ENCODE peak calls at places on chromosome 6, in eight cellular contexts. Z is neural crest cell, O is epithelial cell of esophagus, E is HCT116, I is thoracic aorta, G is HFF-Myc, P is suprapubic skin, D is K562. S is an unnamed sample.

GRCh38 chr6:87102296-87102695 is 7.4 kb upstream of the CGA start:
- DNase-seq in Z (no peak), O (no peak), E (no peak), I (no peak), G (no peak), P (no peak), D (no peak), S (no peak)

GRCh38 chr6:43123691-43124314 is 47.3 kb upstream of the SRF start:
- DNase-seq in Z (no peak), O (no peak), E (no peak), I (no peak), G (no peak), P (no peak), D (no peak), S (no peak)

GRCh38 chr6:111626446-111626845 is 20.8 kb upstream of the TRAF3IP2 start:
- DNase-seq in Z (no peak), O (no peak), E (no peak), I (no peak), G (no peak), P (no peak), D (no peak), S (no peak)

GRCh38 chr6:16544006-16544405 is 217.3 kb downstream of the ATXN1 start:
- DNase-seq in Z (peak; percentile 23), O (no peak), E (no peak), I (no peak), G (no peak), P (no peak), D (no peak), S (no peak)

GRCh38 chr6:31115941-31116560 is 1.5 kb downstream of the PSORS1C1 start:
- DNase-seq in Z (no peak), O (no peak), E (no peak), I (no peak), G (no peak), P (no peak), D (no peak), S (no peak)

GRCh38 chr6:132598473-132598872 is 8.9 kb upstream of the TAAR5 start:
- DNase-seq in Z (no peak), O (peak; percentile 37), E (peak; percentile 44), I (no peak), G (no peak), P (no peak), D (peak; percentile 22), S (no peak)

GRCh38 chr6:125904871-125905270 is 51.7 kb upstream of the HINT3 start:
- DNase-seq in Z (no peak), O (peak; percentile 98), E (no peak), I (no peak), G (no peak), P (no peak), D (no peak), S (no peak)

GRCh38 chr6:140541288-140541687 is 1166.8 kb upstream of the CITED2 start:
- DNase-seq in Z (no peak), O (peak; percentile 54), E (no peak), I (no peak), G (peak; percentile 29), P (no peak), D (no peak), S (no peak)

GRCh38 chr6:99605911-99606669 is 543 bp upstream of the PRDM13 start:
- DNase-seq in Z (no peak), O (no peak), E (no peak), I (no peak), G (no peak), P (no peak), D (no peak), S (no peak)

GRCh38 chr6:75124085-75124484 is 81.8 kb downstream of the COL12A1 start:
- DNase-seq in Z (no peak), O (no peak), E (no peak), I (no peak), G (no peak), P (no peak), D (no peak), S (no peak)

GRCh38 chr6:18507018-18507415 is 119.9 kb downstream of the RNF144B start:
- DNase-seq in Z (no peak), O (no peak), E (no peak), I (no peak), G (no peak), P (no peak), D (no peak), S (no peak)

GRCh38 chr6:107113460-107114212 is 1.7 kb downstream of the BEND3 start:
- DNase-seq in Z (no peak), O (peak; percentile 14), E (no peak), I (no peak), G (no peak), P (no peak), D (no peak), S (no peak)

GRCh38 chr6:141988327-141988726 is 144.4 kb upstream of the GJE1 start:
- DNase-seq in Z (no peak), O (no peak), E (no peak), I (no peak), G (no peak), P (no peak), D (no peak), S (no peak)

GRCh38 chr6:104711371-104711770 is 148.3 kb downstream of the HACE1 start:
- DNase-seq in Z (no peak), O (peak; percentile 79), E (no peak), I (no peak), G (peak; percentile 50), P (no peak), D (no peak), S (no peak)

GRCh38 chr6:122008105-122009100 is 391.0 kb upstream of the HSF2 start:
- DNase-seq in Z (no peak), O (no peak), E (no peak), I (no peak), G (no peak), P (no peak), D (no peak), S (no peak)

GRCh38 chr6:38209291-38209865 is 389.9 kb downstream of the ZFAND3 start:
- DNase-seq in Z (no peak), O (no peak), E (no peak), I (no peak), G (no peak), P (no peak), D (no peak), S (no peak)

DNA sequence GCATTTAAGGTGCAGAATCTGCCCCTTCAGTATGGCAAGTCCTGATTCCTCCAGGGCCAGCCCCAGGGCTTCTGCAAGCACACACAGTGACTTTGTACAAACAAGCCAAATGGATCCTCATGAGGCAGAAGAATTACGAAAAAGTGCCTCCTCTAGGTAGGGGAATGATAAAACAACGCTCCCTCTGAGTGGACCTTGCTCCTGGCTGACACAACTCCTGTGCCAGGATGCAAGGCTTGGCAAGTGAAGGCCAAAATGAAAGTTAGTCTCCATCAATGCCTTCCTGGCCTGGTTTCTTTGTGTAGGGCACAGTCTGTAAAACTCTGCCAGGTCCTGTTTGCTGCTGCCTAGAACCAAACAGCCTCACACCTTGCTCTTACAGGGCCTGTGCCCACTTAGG is 417.0 kb downstream of the CDC5L start:
- DNase-seq in Z (no peak), O (no peak), E (no peak), I (no peak), G (no peak), P (no peak), D (no peak), S (no peak)
- TF ChIP-seq CTCF in Z (no peak), O (no peak), E (no peak), I (no peak), G (no peak), P (no peak), D (no peak), S (no peak)

GRCh38 chr6:169370054-169370453 is 116.4 kb upstream of the THBS2 start:
- DNase-seq in Z (no peak), O (peak; percentile 52), E (no peak), I (no peak), G (no peak), P (no peak), D (peak; percentile 18), S (no peak)

GRCh38 chr6:169368200-169368599 is 114.6 kb upstream of the THBS2 start:
- DNase-seq in Z (no peak), O (no peak), E (no peak), I (no peak), G (no peak), P (no peak), D (no peak), S (no peak)

GRCh38 chr6:169370666-169371343 is 117.2 kb upstream of the THBS2 start:
- DNase-seq in Z (no peak), O (peak; percentile 14), E (no peak), I (no peak), G (no peak), P (no peak), D (no peak), S (no peak)

GRCh38 chr6:169372616-169373015 is 119.0 kb upstream of the THBS2 start:
- DNase-seq in Z (no peak), O (no peak), E (no peak), I (no peak), G (no peak), P (no peak), D (no peak), S (no peak)

DNA sequence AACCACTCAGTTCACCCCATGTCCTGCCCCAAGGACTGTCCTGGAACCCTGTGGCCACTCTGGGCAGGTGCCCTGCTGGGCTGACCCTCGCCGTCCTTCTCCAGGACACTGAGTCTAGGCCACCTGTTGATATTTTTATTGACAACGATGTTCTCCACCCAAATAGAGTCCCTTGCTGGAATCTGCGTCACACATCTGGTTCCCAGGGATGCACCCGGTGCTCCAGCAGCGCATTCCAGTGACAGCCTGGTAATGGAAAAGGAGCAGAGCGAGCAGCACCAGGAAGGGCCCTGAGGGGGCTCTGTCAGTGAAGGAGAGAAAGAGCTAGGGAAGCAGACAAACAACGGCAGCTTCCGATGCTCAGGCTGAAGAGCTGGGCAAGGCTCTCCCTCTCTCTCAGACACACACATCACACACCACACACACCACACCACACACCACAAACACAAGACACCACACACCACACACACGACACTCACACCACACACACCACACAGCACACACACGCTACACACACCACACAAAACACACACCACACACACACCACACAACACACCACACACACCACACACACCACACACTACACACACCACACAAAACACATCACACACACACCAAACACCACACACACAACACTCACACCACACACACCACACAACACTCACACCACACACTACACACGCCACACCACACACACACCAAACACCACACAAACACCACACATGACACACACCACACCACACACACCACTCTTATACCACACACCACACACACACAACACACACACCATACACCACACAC is 117.9 kb upstream of the THBS2 start:
- DNase-seq in Z (no peak), O (no peak), E (peak; percentile 12), I (no peak), G (peak; percentile 16), P (peak; percentile 79), D (no peak), S (no peak)
- TF ChIP-seq CTCF in Z (no peak), O (no peak), E (no peak), I (no peak), G (no peak), P (no peak), D (no peak), S (no peak)

DNA sequence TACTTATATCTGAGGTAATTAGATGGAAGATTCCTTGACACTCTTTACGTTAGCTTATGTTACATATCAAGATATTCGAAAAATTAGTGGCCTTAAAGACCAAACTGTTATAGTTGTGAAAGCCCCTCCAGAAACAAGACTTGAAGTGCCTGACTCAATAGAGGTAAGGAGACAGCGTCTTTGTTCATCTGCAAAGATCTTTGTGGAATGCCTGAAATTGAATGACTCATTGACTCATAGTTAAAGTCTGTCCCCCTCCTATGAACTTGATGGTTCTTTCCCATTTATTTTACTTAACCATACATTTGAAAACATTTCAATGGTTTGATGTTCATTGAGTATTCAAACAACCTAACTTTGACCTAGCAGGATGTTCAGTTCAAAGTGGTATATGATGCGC is 47.6 kb upstream of the CDKAL1 start:
- DNase-seq in Z (no peak), O (no peak), E (no peak), I (no peak), G (no peak), P (no peak), D (no peak), S (no peak)
- TF ChIP-seq CTCF in Z (no peak), O (no peak), E (no peak), I (no peak), G (no peak), P (no peak), D (no peak), S (no peak)

GRCh38 chr6:39870950-39871349 is 63.3 kb downstream of the MOCS1 start:
- DNase-seq in Z (no peak), O (no peak), E (no peak), I (no peak), G (no peak), P (no peak), D (no peak), S (no peak)
- TF ChIP-seq CTCF in Z (no peak), O (no peak), E (no peak), I (no peak), G (peak; percentile 8), P (no peak), D (peak; percentile 50), S (no peak)